ENCODE peak calls at places on chromosomes 5 and 9, in eight cellular contexts. I, R, M, D, J, V, E and H are unnamed samples. For H3K4me1, the result is how much of the 10 kb centered on the place peaks cover.

GRCh38 chr9:32251539-32251938 is 132.9 kb upstream of the ACO1 start:
- DNase-seq in D (peak), R (peak), I (peak), V (peak), E (peak), J (peak), M (peak), H (peak)

GRCh38 chr5:142840591-142840990 is 70.4 kb downstream of the ARHGAP26 start:
- DNase-seq in J (no peak), E (no peak), V (no peak), R (no peak), M (no peak), I (no peak), D (no peak), H (no peak)

GRCh38 chr5:170269579-170269978 is 28.0 kb downstream of the LCP2 start:
- DNase-seq in R (no peak), M (no peak), J (no peak), E (peak), D (no peak), I (peak), V (no peak), H (no peak)

GRCh38 chr5:177607452-177608192 is 7.7 kb downstream of the B4GALT7 start:
- DNase-seq in V (peak), I (peak), R (peak), E (peak), M (peak), J (peak), D (peak), H (peak)

GRCh38 chr9:96159596-96159995 is 142.4 kb downstream of the HSD17B3 start:
- DNase-seq in M (no peak), D (no peak), I (no peak), V (no peak), R (no peak), E (no peak), J (no peak), H (no peak)

GRCh38 chr9:128636556-128637530 is 19.8 kb downstream of the DYNC2I2 start:
- DNase-seq in I (no peak), V (peak), D (no peak), M (no peak), J (no peak), E (no peak), R (no peak), H (no peak)

GRCh38 chr5:157451806-157452205 is 8.2 kb upstream of the NIPAL4 start:
- DNase-seq in M (no peak), V (no peak), I (no peak), J (peak), D (no peak), E (no peak), R (no peak), H (no peak)

GRCh38 chr9:122033775-122034373 is 59.2 kb downstream of the TTLL11 start:
- DNase-seq in I (no peak), J (no peak), R (no peak), E (no peak), M (no peak), V (no peak), D (no peak), H (no peak)

GRCh38 chr9:128847803-128848202 is 18.2 kb upstream of the SPOUT1 start:
- DNase-seq in R (no peak), J (no peak), E (no peak), D (no peak), V (no peak), M (no peak), I (no peak), H (no peak)

GRCh38 chr5:81242906-81243436 is 9.8 kb downstream of the CKMT2 start:
- DNase-seq in R (peak), V (no peak), M (no peak), E (no peak), D (no peak), I (no peak), J (no peak), H (no peak)

GRCh38 chr5:42591026-42591425 is 165.6 kb upstream of the CCDC152 start:
- DNase-seq in V (no peak), J (no peak), E (no peak), R (peak), I (no peak), M (no peak), D (no peak), H (no peak)

GRCh38 chr9:127968717-127969383 is 11.9 kb downstream of the EEIG1 start:
- DNase-seq in R (peak), I (no peak), E (peak), J (no peak), M (peak), D (no peak), V (peak), H (no peak)

DNA sequence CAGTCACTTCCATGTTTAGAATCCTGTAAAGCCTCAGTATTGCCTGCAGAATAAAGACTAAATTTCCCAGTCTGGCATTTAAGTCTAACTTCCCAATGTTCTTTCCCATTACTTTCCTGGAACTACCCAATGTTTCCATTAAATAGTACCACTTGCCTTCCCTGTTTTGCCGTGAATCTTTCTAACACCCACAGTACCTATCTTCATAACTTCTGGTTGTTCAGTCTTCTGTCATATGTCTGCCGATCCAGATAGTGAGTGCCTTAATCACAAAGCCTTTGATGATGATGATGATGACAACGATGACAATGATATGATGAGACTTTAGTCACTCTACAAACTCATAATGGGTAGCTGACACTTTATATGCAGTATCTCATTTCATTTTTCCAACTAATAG is 6.6 kb upstream of the HEMGN start:
- DNase-seq in V (no peak), R (no peak), I (no peak), M (no peak), D (no peak), E (no peak), J (no peak), H (no peak)
- H3K4me1 ChIP-seq in V (under half), R (under half), I (under half), M (under half), D (under half), E (under half), J (under half), H (under half)

DNA sequence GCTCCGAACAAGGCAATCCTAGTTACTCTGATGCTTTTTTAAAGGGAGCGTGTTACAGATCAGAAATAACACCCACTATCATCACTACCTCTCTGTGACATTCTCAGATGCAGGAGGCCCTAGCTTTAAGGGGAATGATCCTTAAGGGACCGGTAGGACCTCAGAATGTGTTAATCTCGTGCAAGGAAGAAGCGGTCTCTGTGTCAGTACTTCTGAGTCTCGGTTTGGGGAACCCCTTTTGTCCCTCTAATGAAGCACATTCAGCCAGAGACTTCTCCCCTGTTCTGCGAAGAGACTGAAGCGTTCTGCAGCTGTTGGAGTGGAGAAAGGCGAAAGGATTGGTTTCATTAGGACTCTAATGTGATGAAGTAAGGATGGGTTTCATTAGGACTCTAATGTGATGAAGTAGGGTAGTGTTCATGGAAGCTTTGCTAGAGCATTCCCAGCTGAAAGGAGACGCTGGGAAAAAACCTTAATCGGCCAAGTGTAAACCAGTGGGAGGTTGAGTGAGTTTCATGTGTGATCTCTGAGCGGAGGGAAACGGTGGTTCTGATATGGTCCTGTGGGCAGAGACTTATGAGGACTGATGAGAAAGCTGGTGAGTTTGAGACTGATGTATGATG is 1.6 kb downstream of the PIP5K1B start:
- DNase-seq in E (no peak), I (no peak), R (no peak), V (no peak), J (no peak), D (peak), M (no peak), H (peak)
- H3K4me3 ChIP-seq in E (no peak), I (no peak), R (peak), V (no peak), J (peak), D (peak), M (no peak), H (no peak)

GRCh38 chr5:40511801-40512200 is 167.9 kb upstream of the PTGER4 start:
- DNase-seq in E (no peak), M (no peak), R (no peak), V (no peak), J (no peak), D (no peak), I (no peak), H (no peak)

GRCh38 chr5:40503438-40503837 is 176.3 kb upstream of the PTGER4 start:
- DNase-seq in J (no peak), D (no peak), R (no peak), V (no peak), I (peak), M (peak), E (peak), H (no peak)

GRCh38 chr5:40502736-40503135 is 177.0 kb upstream of the PTGER4 start:
- DNase-seq in R (no peak), V (no peak), I (no peak), J (no peak), E (no peak), M (no peak), D (no peak), H (no peak)

GRCh38 chr5:40505031-40505430 is 174.7 kb upstream of the PTGER4 start:
- DNase-seq in V (no peak), J (no peak), D (no peak), I (no peak), E (no peak), M (no peak), R (no peak), H (no peak)

GRCh38 chr5:40507095-40507494 is 172.6 kb upstream of the PTGER4 start:
- DNase-seq in R (peak), I (no peak), M (no peak), V (no peak), E (peak), D (no peak), J (no peak), H (no peak)
- TF ChIP-seq CTCF in R (peak), I (no peak), M (peak), V (peak), E (peak), D (no peak), J (peak), H (no peak)

GRCh38 chr5:127696688-127697087 is 6.5 kb upstream of the CCDC192 start:
- DNase-seq in E (peak), M (peak), J (no peak), D (no peak), V (no peak), R (peak), I (no peak), H (no peak)
- H3K4me1 ChIP-seq in E (under half), M (under half), J (under half), D (under half), V (under half), R (under half), I (under half), H (under half)